ENCODE peak calls at places on chromosomes 16 and 17, in seven cellular contexts. C is heart right ventricle, E is heart left ventricle, U is HAP-1, I is right atrium auricular region, Y is tibial nerve, X is cardiac muscle cell. G is an unnamed sample.

GRCh38 chr16:52498640-52499039 is 48.3 kb downstream of the TOX3 start:
- DNase-seq in C (no peak), E (no peak), U (no peak), I (no peak), Y (no peak), X (peak), G (no peak)

GRCh38 chr17:31888124-31888523 is 13.4 kb downstream of the UTP6 start:
- DNase-seq in C (no peak), E (peak), U (no peak), I (no peak), Y (no peak), X (no peak), G (peak)

GRCh38 chr17:38453951-38454421 is 25.7 kb downstream of the ARHGAP23 start:
- DNase-seq in C (peak), E (peak), U (no peak), I (no peak), Y (no peak), X (peak), G (no peak)

GRCh38 chr17:13865650-13866049 is 203.7 kb upstream of the COX10 start:
- DNase-seq in C (no peak), E (no peak), U (no peak), I (no peak), Y (no peak), X (no peak), G (no peak)

GRCh38 chr16:10827691-10828341 is 9.2 kb upstream of the TVP23A start:
- DNase-seq in C (peak), E (peak), U (no peak), I (peak), Y (peak), X (peak), G (peak)

GRCh38 chr16:9484901-9485300 is 393.5 kb downstream of the HAPSTR1 start:
- DNase-seq in C (no peak), E (no peak), U (no peak), I (no peak), Y (no peak), X (no peak), G (no peak)

GRCh38 chr17:3838206-3838605 is 7.8 kb downstream of the NCBP3 start:
- DNase-seq in C (no peak), E (no peak), U (no peak), I (no peak), Y (no peak), X (no peak), G (no peak)

GRCh38 chr17:5282639-5283217 is 644 bp downstream of the RABEP1 start:
- DNase-seq in C (peak), E (peak), U (peak), I (no peak), Y (no peak), X (peak), G (peak)

GRCh38 chr16:79062336-79062735 is 538.2 kb downstream of the MAF start:
- DNase-seq in C (no peak), E (no peak), U (no peak), I (no peak), Y (no peak), X (no peak), G (no peak)

GRCh38 chr16:66568355-66568754 is 2.1 kb downstream of the CMTM1 start:
- DNase-seq in C (no peak), E (no peak), U (no peak), I (no peak), Y (no peak), X (no peak), G (no peak)

GRCh38 chr16:69040144-69040909 is 65.1 kb upstream of the HAS3 start:
- DNase-seq in C (no peak), E (no peak), U (no peak), I (no peak), Y (no peak), X (peak), G (no peak)

GRCh38 chr16:1890024-1890700 is 18.2 kb upstream of the MEIOB start:
- DNase-seq in C (no peak), E (no peak), U (no peak), I (no peak), Y (no peak), X (no peak), G (no peak)

GRCh38 chr17:38556234-38556633 is 49.5 kb downstream of the SRCIN1 start:
- DNase-seq in C (no peak), E (no peak), U (no peak), I (no peak), Y (no peak), X (no peak), G (no peak)

GRCh38 chr16:7405166-7405565 is 72.5 kb downstream of the RBFOX1 start:
- DNase-seq in C (peak), E (peak), U (no peak), I (no peak), Y (no peak), X (no peak), G (no peak)

GRCh38 chr17:42122371-42123303 is at the start of gene HSPB9:
- DNase-seq in C (no peak), E (peak), U (no peak), I (no peak), Y (no peak), X (peak), G (no peak)

GRCh38 chr17:42121066-42121769 is at the start of gene KAT2A:
- DNase-seq in C (peak), E (peak), U (peak), I (peak), Y (peak), X (peak), G (peak)

GRCh38 chr17:42118545-42118944 is 2.6 kb downstream of the KAT2A start:
- DNase-seq in C (no peak), E (no peak), U (peak), I (no peak), Y (no peak), X (peak), G (no peak)

GRCh38 chr17:42119301-42119700 is 1.9 kb downstream of the KAT2A start:
- DNase-seq in C (no peak), E (no peak), U (no peak), I (no peak), Y (no peak), X (no peak), G (no peak)

GRCh38 chr17:42120161-42121065 is 754 bp downstream of the KAT2A start:
- DNase-seq in C (no peak), E (no peak), U (peak), I (no peak), Y (no peak), X (peak), G (no peak)
- H3K4me3 ChIP-seq in C (peak), E (peak), U (peak), I (peak), Y (peak), X (peak), G (peak)

DNA sequence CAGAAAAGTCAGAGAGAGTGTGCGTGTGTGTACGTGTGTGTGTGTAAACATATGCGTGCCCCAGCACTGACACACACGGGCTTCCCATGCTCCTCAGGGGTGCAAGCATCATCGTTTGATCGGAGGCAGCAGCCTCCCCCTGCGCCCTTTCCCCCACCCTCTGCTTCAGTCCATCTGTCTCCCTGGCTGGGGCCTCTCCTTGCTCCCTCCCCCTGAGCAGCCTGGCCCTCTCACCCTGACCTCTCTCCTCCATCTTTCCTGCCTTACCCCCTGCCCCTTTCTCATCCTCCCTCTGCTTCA is 4.4 kb downstream of the STX1B start:
- DNase-seq in C (no peak), E (no peak), U (no peak), I (no peak), Y (no peak), X (no peak), G (peak)
- H3K4me3 ChIP-seq in C (no peak), E (no peak), U (no peak), I (no peak), Y (no peak), X (no peak), G (no peak)

DNA sequence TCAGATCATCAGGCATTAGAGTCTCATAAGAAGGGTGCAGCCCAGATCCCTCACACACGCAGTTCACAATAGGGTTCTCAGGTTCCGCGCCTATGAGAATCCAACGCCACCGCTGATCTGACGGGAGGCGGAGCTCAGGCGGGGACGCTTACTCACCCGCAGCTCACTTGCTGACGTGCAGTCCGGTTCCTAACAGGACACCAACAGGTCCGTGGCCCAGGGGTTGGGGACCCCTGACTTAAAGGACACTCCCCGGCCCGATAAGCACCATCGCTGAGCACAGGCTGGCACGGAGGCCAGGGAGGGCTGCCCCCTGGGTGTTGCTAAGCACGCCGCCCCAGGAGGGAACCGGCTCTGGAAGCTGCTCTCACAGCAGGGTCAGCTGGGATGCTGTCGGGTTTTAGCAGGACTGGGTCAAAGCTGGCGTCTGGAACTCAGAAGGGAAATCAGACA is 30.1 kb upstream of the BAHCC1 start:
- DNase-seq in C (peak), E (peak), U (no peak), I (peak), Y (no peak), X (peak), G (peak)
- H3K4me3 ChIP-seq in C (peak), E (no peak), U (no peak), I (peak), Y (peak), X (no peak), G (no peak)

GRCh38 chr17:27354491-27355081 is 60.7 kb downstream of the WSB1 start:
- DNase-seq in C (no peak), E (no peak), U (no peak), I (no peak), Y (no peak), X (no peak), G (no peak)
- H3K4me3 ChIP-seq in C (peak), E (no peak), U (no peak), I (peak), Y (no peak), X (no peak), G (no peak)

DNA sequence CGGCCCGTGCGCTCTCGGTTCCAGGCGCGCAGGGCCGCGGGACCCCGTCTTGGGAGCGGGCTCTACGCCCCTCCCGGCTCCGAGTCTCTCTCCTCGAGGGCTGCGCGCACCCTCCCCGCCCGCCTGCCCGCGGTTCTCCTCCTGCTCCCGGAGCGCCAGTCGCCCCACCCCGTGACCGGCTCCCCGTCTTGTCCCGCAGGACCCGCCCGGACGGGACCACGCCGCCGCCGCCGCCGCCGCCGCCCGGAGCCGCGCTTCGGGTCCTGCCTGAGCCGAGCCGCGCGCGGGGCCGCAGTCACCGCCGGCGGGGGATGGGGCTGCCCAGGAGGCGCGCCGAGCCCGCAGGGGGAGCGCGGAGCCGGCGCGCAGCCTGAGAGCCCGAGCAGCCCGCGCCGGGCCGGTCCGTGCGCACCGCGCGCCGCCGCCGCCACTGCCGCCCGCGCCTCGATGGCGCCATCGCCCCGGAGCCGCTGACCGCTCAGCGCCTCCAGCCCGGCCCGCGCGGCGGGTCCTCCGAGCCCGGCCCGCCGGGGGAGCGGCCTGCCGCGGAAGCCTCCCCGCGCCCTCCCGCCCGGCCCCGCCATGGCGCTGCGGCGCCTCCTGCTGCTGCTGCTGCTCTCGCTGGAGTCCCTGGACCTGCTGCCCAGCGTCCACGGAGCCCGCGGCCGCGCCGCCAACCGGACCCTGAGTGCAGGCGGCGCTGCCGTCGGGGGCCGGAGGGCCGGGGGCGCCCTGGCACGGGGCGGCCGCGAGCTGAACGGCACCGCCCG is at the start of gene SHISA6:
- DNase-seq in C (no peak), E (no peak), U (no peak), I (no peak), Y (no peak), X (no peak), G (no peak)
- H3K4me3 ChIP-seq in C (peak), E (peak), U (no peak), I (peak), Y (peak), X (peak), G (no peak)

GRCh38 chr17:68200689-68201424 is 47.0 kb upstream of the AMZ2 start:
- DNase-seq in C (peak), E (peak), U (peak), I (peak), Y (peak), X (peak), G (peak)

GRCh38 chr17:68207651-68208253 is 40.1 kb upstream of the AMZ2 start:
- DNase-seq in C (no peak), E (peak), U (no peak), I (no peak), Y (no peak), X (no peak), G (peak)

GRCh38 chr17:68201425-68201785 is 46.4 kb upstream of the AMZ2 start:
- DNase-seq in C (no peak), E (no peak), U (no peak), I (peak), Y (no peak), X (no peak), G (no peak)

GRCh38 chr17:68204736-68205135 is 43.1 kb upstream of the AMZ2 start:
- DNase-seq in C (no peak), E (no peak), U (peak), I (no peak), Y (no peak), X (no peak), G (peak)

GRCh38 chr17:68205251-68205807 is 42.5 kb upstream of the AMZ2 start:
- DNase-seq in C (peak), E (peak), U (peak), I (peak), Y (peak), X (peak), G (peak)
- H3K4me3 ChIP-seq in C (peak), E (peak), U (peak), I (peak), Y (peak), X (peak), G (peak)

GRCh38 chr17:50165867-50166517 is at the start of gene SGCA:
- DNase-seq in C (peak), E (peak), U (no peak), I (no peak), Y (no peak), X (no peak), G (no peak)

GRCh38 chr17:50165066-50165465 is 739 bp upstream of the SGCA start:
- DNase-seq in C (no peak), E (peak), U (no peak), I (no peak), Y (no peak), X (no peak), G (no peak)

GRCh38 chr17:50166518-50167181 is 845 bp downstream of the SGCA start:
- DNase-seq in C (no peak), E (peak), U (no peak), I (no peak), Y (no peak), X (no peak), G (no peak)

GRCh38 chr17:50164697-50164988 is 1.2 kb upstream of the SGCA start:
- DNase-seq in C (no peak), E (no peak), U (no peak), I (no peak), Y (no peak), X (no peak), G (no peak)

GRCh38 chr17:50165466-50165865 is 339 bp upstream of the SGCA start:
- DNase-seq in C (no peak), E (peak), U (no peak), I (no peak), Y (no peak), X (no peak), G (no peak)
- H3K4me3 ChIP-seq in C (peak), E (no peak), U (no peak), I (peak), Y (no peak), X (peak), G (no peak)

DNA sequence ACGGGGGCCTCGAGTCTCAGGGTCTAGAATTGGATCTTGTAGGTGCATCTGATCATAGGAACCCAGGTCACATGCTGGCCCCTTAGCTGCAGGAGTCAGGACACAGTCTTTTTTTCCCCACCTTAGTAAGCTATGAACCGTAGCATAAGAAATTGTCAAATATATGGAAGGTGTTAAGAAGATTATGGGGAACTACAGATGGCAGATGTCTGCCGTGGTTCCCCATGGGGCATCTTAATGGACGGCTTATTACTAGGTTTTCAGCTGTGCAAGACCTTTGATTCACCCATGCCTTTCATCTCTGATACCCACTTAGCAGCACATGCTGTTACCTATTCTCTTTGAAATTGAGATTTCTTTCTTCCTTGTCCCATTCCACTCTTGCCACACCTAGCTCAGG is 70.7 kb downstream of the RPTOR start:
- DNase-seq in C (no peak), E (no peak), U (no peak), I (no peak), Y (no peak), X (no peak), G (peak)
- H3K4me3 ChIP-seq in C (no peak), E (no peak), U (no peak), I (no peak), Y (no peak), X (no peak), G (no peak)

DNA sequence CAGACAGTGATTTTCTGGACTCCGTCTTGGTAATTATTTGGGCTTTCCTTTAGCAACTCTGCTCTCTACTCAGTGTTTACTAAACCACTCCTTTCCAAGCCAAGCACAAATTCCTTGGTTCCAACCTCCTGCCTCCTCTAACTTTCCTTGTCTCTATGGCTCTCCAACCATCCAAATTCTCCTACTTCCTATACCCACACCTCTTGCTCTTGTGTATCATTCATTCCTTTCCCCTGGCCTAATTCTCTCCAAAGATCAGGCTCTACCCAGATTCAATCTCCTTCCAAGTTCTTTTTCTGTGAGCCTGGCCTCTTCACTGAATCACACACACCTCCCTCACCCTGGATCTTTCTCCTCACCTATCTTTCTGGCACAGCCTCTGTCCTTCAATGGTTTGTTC is 1.1 kb downstream of the NEURL4 start:
- DNase-seq in C (no peak), E (no peak), U (no peak), I (no peak), Y (no peak), X (no peak), G (no peak)
- H3K4me3 ChIP-seq in C (peak), E (no peak), U (peak), I (no peak), Y (no peak), X (peak), G (no peak)

G was measured in lower leg skin.